ENCODE peak calls at places on chromosomes 2 and 18, in four cellular contexts. G, Q, A and R are unnamed samples.

GRCh38 chr2:46410273-46411244 is 68.8 kb upstream of the TMEM247 start:
- DNase-seq in G (no peak), Q (no peak), A (no peak), R (no peak)

GRCh38 chr2:43142921-43143438 is 83.4 kb downstream of the ZFP36L2 start:
- DNase-seq in G (no peak), Q (no peak), A (no peak), R (peak; percentile 26)

GRCh38 chr2:175207741-175208438 is 26.4 kb upstream of the ATP5MC3 start:
- DNase-seq in G (no peak), Q (no peak), A (no peak), R (no peak)

GRCh38 chr18:991441-991840 is 86.8 kb downstream of the ADCYAP1 start:
- DNase-seq in G (no peak), Q (no peak), A (no peak), R (no peak)

GRCh38 chr2:951224-952006 is 766 bp downstream of the SNTG2 start:
- DNase-seq in G (no peak), Q (no peak), A (no peak), R (no peak)

GRCh38 chr18:8501044-8501443 is 108.2 kb upstream of the RAB12 start:
- DNase-seq in G (no peak), Q (no peak), A (no peak), R (no peak)

GRCh38 chr2:12341215-12341614 is 375.5 kb upstream of the TRIB2 start:
- DNase-seq in G (no peak), Q (no peak), A (no peak), R (no peak)

GRCh38 chr18:37524546-37525301 is 40.9 kb downstream of the CELF4 start:
- DNase-seq in G (no peak), Q (peak; percentile 62), A (no peak), R (no peak)

GRCh38 chr2:69836316-69836715 is 6.9 kb downstream of the GMCL1 start:
- DNase-seq in G (no peak), Q (no peak), A (no peak), R (no peak)

GRCh38 chr2:41933585-41934322 is 114.1 kb upstream of the PKDCC start:
- DNase-seq in G (no peak), Q (no peak), A (peak; percentile 69), R (peak; percentile 58)

GRCh38 chr2:194698012-194698411 is 959.0 kb upstream of the SLC39A10 start:
- DNase-seq in G (no peak), Q (no peak), A (no peak), R (no peak)

GRCh38 chr2:203858176-203858575 is 9.4 kb upstream of the CTLA4 start:
- DNase-seq in G (no peak), Q (no peak), A (no peak), R (no peak)

GRCh38 chr2:54838585-54839035 is 115.1 kb downstream of the EML6 start:
- DNase-seq in G (no peak), Q (peak; percentile 74), A (peak; percentile 69), R (peak; percentile 77)

GRCh38 chr2:73913414-73914054 is 13.1 kb upstream of the DGUOK start:
- DNase-seq in G (no peak), Q (no peak), A (no peak), R (no peak)

GRCh38 chr2:17373736-17374135 is 144.5 kb downstream of the RAD51AP2 start:
- DNase-seq in G (no peak), Q (no peak), A (no peak), R (peak; percentile 33)

GRCh38 chr2:99425022-99425421 is 64.8 kb downstream of the REV1 start:
- DNase-seq in G (no peak), Q (no peak), A (no peak), R (peak; percentile 81)

GRCh38 chr18:7146067-7146466 is 28.5 kb upstream of the LAMA1 start:
- DNase-seq in G (no peak), Q (no peak), A (no peak), R (peak; percentile 86)

GRCh38 chr18:60984496-60984895 is 348.7 kb upstream of the CDH20 start:
- DNase-seq in G (no peak), Q (no peak), A (no peak), R (no peak)

GRCh38 chr2:174931724-174932123 is 73.5 kb downstream of the CHN1 start:
- DNase-seq in G (no peak), Q (no peak), A (no peak), R (peak; percentile 60)

GRCh38 chr2:241673797-241674725 is 12.6 kb downstream of the DTYMK start:
- DNase-seq in G (no peak), Q (no peak), A (no peak), R (no peak)

GRCh38 chr2:122255924-122256323 is 500.5 kb downstream of the TSN start:
- DNase-seq in G (no peak), Q (no peak), A (no peak), R (no peak)

GRCh38 chr18:76795981-76796380 is 26.4 kb upstream of the ZNF236 start:
- DNase-seq in G (no peak), Q (no peak), A (no peak), R (no peak)

GRCh38 chr18:77487951-77488740 is 238.5 kb downstream of the GALR1 start:
- DNase-seq in G (no peak), Q (no peak), A (no peak), R (no peak)

GRCh38 chr2:144553379-144553778 is 33.5 kb upstream of the ZEB2 start:
- DNase-seq in G (no peak), Q (no peak), A (no peak), R (peak; percentile 93)

GRCh38 chr2:70643715-70644114 is 90.1 kb upstream of the TGFA start:
- DNase-seq in G (no peak), Q (peak; percentile 22), A (no peak), R (peak; percentile 71)

GRCh38 chr18:13530879-13531387 is 195.4 kb downstream of the FAM210A start:
- DNase-seq in G (no peak), Q (peak; percentile 30), A (peak; percentile 61), R (no peak)

GRCh38 chr18:23156134-23156533 is 20.8 kb downstream of the CABLES1 start:
- DNase-seq in G (no peak), Q (no peak), A (no peak), R (no peak)

GRCh38 chr18:38948436-38948835 is 1382.8 kb upstream of the CELF4 start:
- DNase-seq in G (no peak), Q (no peak), A (no peak), R (no peak)

GRCh38 chr2:191670787-191671186 is 7.1 kb upstream of the NABP1 start:
- DNase-seq in G (no peak), Q (no peak), A (no peak), R (no peak)

GRCh38 chr2:61042807-61043206 is 22.9 kb upstream of the SANBR start:
- DNase-seq in G (no peak), Q (no peak), A (no peak), R (no peak)

GRCh38 chr2:54568876-54569298 is 112.8 kb downstream of the SPTBN1 start:
- DNase-seq in G (no peak), Q (no peak), A (no peak), R (no peak)

GRCh38 chr2:177998006-177998405 is 74.6 kb downstream of the PDE11A start:
- DNase-seq in G (no peak), Q (no peak), A (no peak), R (peak; percentile 39)

GRCh38 chr18:49648326-49648725 is 86.5 kb downstream of the LIPG start:
- DNase-seq in G (no peak), Q (no peak), A (no peak), R (no peak)

GRCh38 chr18:34595673-34596072 is 114.4 kb upstream of the DTNA start:
- DNase-seq in G (no peak), Q (peak; percentile 9), A (no peak), R (peak; percentile 48)
- TF ChIP-seq CTCF in G (no peak), Q (peak; percentile 16), A (no peak), R (peak; percentile 60)

GRCh38 chr2:88133875-88134274 is 6.0 kb upstream of the FABP1 start:
- DNase-seq in G (no peak), Q (no peak), A (no peak), R (no peak)
- TF ChIP-seq CTCF in G (no peak), Q (no peak), A (no peak), R (no peak)

GRCh38 chr18:27400001-27400400 is 214.9 kb upstream of the CHST9 start:
- DNase-seq in G (no peak), Q (peak; percentile 6), A (no peak), R (no peak)
- TF ChIP-seq CTCF in G (no peak), Q (peak; percentile 29), A (no peak), R (peak; percentile 23)

GRCh38 chr2:26470601-26471260 is 7.2 kb downstream of the OTOF start:
- DNase-seq in G (no peak), Q (no peak), A (no peak), R (no peak)

GRCh38 chr2:26473796-26474195 is 4.1 kb downstream of the OTOF start:
- DNase-seq in G (no peak), Q (no peak), A (no peak), R (no peak)

GRCh38 chr2:26472821-26473655 is 4.9 kb downstream of the OTOF start:
- DNase-seq in G (no peak), Q (no peak), A (no peak), R (no peak)

GRCh38 chr2:26471278-26471677 is 6.6 kb downstream of the OTOF start:
- DNase-seq in G (no peak), Q (no peak), A (no peak), R (no peak)

DNA sequence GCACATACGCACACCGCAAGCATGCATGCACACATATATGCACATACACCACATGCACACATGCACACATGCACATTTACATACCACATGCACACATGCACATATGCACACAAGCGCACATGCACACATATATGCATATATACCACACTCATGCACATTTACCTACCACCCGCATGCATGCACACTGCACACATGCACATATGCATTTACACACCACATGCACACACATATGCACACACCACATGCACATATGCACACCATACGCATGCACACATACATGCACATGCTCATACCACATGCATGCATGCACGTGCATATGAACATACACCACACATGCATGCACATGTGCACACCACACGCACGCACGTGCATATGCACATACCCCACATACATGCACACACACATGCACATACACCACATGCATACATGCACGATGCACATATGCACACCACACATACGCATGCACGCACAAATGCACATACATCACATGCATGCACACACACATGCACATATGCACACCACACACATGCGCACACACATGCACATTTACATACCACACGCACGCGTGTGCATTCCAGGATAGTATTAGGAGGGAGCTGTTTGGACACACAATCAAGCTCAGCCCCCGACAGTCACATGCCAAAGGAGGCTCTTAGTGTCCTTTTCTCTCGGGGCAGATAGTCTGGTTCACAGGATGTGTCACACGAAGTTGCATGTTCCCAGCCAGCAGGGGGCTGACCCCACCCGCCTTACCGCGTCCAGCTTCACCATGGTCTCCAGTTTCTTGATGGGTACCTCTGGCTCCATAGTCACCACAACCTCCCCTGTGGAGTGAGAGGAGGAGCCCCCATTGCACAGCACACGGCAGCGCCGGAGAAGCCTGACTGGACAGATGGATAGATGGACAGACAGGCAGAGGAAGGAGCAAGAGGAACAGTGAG is 5.9 kb downstream of the OTOF start:
- DNase-seq in G (no peak), Q (no peak), A (no peak), R (no peak)
- TF ChIP-seq CTCF in G (no peak), Q (peak; percentile 17), A (no peak), R (no peak)

DNA sequence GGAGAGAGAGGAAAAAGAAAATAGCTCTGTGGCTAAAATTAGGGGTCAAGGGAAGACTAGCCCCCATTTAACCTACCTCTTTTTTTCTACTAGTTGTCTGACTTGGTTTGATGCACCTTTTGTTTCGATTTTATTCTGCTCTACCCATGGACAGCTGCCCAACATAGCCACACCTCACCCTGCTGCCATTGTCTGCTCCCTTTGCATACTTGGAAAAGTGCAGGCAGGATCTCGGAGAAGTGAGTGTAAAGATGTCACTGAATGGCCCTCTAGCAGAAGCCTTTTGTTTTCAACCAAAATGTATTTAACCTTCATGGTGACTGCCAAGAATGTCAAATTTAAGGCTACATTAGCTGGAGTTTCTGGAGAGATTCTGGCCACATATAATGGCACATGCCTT is 62.9 kb downstream of the SETBP1 start:
- DNase-seq in G (no peak), Q (no peak), A (no peak), R (no peak)
- TF ChIP-seq CTCF in G (no peak), Q (no peak), A (no peak), R (no peak)

GRCh38 chr2:233828546-233829192 is 25.7 kb downstream of the HJURP start:
- DNase-seq in G (no peak), Q (no peak), A (no peak), R (no peak)
- TF ChIP-seq CTCF in G (no peak), Q (no peak), A (no peak), R (no peak)